ENCODE peak calls at places on chromosomes 13 and 19, in seven cellular contexts. L is AG04449; R is stimulated activated CD4-positive, alpha-beta T cell treated with anti-CD3 and anti-CD28 coated beads, Interleukin-2, amount 100 ng/mL, for 24 hours; E is activated naive CD4-positive, alpha-beta T cell treated with anti-CD3 and anti-CD28 coated beads for 36 hours; X is progenitor cell of endocrine pancreas; S is fibroblast of mammary gland; F is GM12891. O is an unnamed sample.

GRCh38 chr13:46170687-46171086 is 11.3 kb downstream of the LCP1 start:
- DNase-seq in L (no peak), R (no peak), E (peak), X (no peak), S (peak), F (no peak), O (no peak)

GRCh38 chr13:114282143-114282685 is 813 bp downstream of the UPF3A start:
- DNase-seq in L (no peak), R (peak), E (peak), X (peak), S (peak), F (no peak), O (no peak)

GRCh38 chr19:17103177-17103576 is 27.6 kb downstream of the MYO9B start:
- DNase-seq in L (no peak), R (peak), E (peak), X (no peak), S (peak), F (no peak), O (no peak)

GRCh38 chr19:49564616-49565045 is 15.7 kb downstream of the NOSIP start:
- DNase-seq in L (no peak), R (no peak), E (peak), X (no peak), S (no peak), F (no peak), O (no peak)

GRCh38 chr19:13211426-13212308 is 61.5 kb downstream of the IER2 start:
- DNase-seq in L (no peak), R (no peak), E (no peak), X (no peak), S (no peak), F (no peak), O (no peak)

GRCh38 chr19:495440-496332 is 600 bp upstream of the MADCAM1 start:
- DNase-seq in L (no peak), R (peak), E (peak), X (peak), S (peak), F (no peak), O (no peak)

GRCh38 chr19:13149628-13150186 is 468 bp downstream of the STX10 start:
- DNase-seq in L (no peak), R (peak), E (peak), X (peak), S (no peak), F (no peak), O (no peak)

GRCh38 chr19:5345895-5346386 is 5.3 kb upstream of the PTPRS start:
- DNase-seq in L (no peak), R (no peak), E (peak), X (no peak), S (peak), F (no peak), O (no peak)

GRCh38 chr13:27556109-27556508 is 64.2 kb downstream of the LNX2 start:
- DNase-seq in L (peak), R (no peak), E (peak), X (no peak), S (peak), F (no peak), O (no peak)

GRCh38 chr13:80830431-80830830 is 489.5 kb upstream of the SPRY2 start:
- DNase-seq in L (no peak), R (no peak), E (no peak), X (no peak), S (no peak), F (no peak), O (no peak)

GRCh38 chr19:46478356-46478986 is 7.1 kb upstream of the PNMA8A start:
- DNase-seq in L (no peak), R (no peak), E (no peak), X (no peak), S (peak), F (no peak), O (no peak)

GRCh38 chr19:18612772-18613588 is at the start of gene TMEM59L:
- DNase-seq in L (no peak), R (peak), E (peak), X (no peak), S (no peak), F (no peak), O (no peak)

GRCh38 chr13:21078501-21078900 is 17.1 kb upstream of the LATS2 start:
- DNase-seq in L (no peak), R (no peak), E (no peak), X (no peak), S (peak), F (no peak), O (no peak)

GRCh38 chr19:294819-295686 is 3.9 kb upstream of the PLPP2 start:
- DNase-seq in L (no peak), R (peak), E (peak), X (peak), S (peak), F (peak), O (no peak)

GRCh38 chr19:17448190-17448967 is at the start of gene TMEM221:
- DNase-seq in L (no peak), R (peak), E (peak), X (peak), S (no peak), F (peak), O (no peak)

GRCh38 chr13:64900039-64900438 is 2330.1 kb downstream of the PCDH9 start:
- DNase-seq in L (no peak), R (no peak), E (no peak), X (no peak), S (no peak), F (no peak), O (no peak)

GRCh38 chr19:35903550-35904179 is 1.3 kb downstream of the HCST start:
- DNase-seq in L (peak), R (peak), E (peak), X (no peak), S (peak), F (peak), O (no peak)

GRCh38 chr13:110521946-110522345 is 39.6 kb downstream of the RAB20 start:
- DNase-seq in L (no peak), R (no peak), E (no peak), X (no peak), S (peak), F (no peak), O (no peak)

GRCh38 chr19:4559569-4559968 is at the start of gene SEMA6B:
- DNase-seq in L (no peak), R (no peak), E (no peak), X (no peak), S (no peak), F (no peak), O (no peak)

GRCh38 chr13:75372517-75372916 is 109.5 kb downstream of the TBC1D4 start:
- DNase-seq in L (no peak), R (no peak), E (no peak), X (no peak), S (peak), F (no peak), O (no peak)

GRCh38 chr19:18086590-18087138 is at the start of gene IL12RB1:
- DNase-seq in L (no peak), R (peak), E (peak), X (no peak), S (no peak), F (peak), O (no peak)

GRCh38 chr13:78060966-78061365 is 142.3 kb upstream of the EDNRB start:
- DNase-seq in L (no peak), R (no peak), E (no peak), X (no peak), S (no peak), F (no peak), O (no peak)

GRCh38 chr19:11446652-11447301 is 11.3 kb downstream of the PRKCSH start:
- DNase-seq in L (no peak), R (peak), E (peak), X (peak), S (peak), F (peak), O (no peak)

GRCh38 chr19:10565028-10565566 is 713 bp downstream of the KRI1 start:
- DNase-seq in L (no peak), R (peak), E (peak), X (peak), S (peak), F (peak), O (no peak)

GRCh38 chr19:9362905-9363304 is at the start of gene ZNF177:
- DNase-seq in L (no peak), R (no peak), E (peak), X (no peak), S (no peak), F (no peak), O (no peak)

GRCh38 chr19:30439271-30439750 is 67.1 kb downstream of the ZNF536 start:
- DNase-seq in L (no peak), R (no peak), E (no peak), X (no peak), S (no peak), F (no peak), O (no peak)

GRCh38 chr13:25171517-25172302 is at the start of gene AMER2:
- DNase-seq in L (no peak), R (peak), E (peak), X (peak), S (peak), F (peak), O (no peak)

GRCh38 chr19:21463449-21464105 is 41.8 kb upstream of the ZNF429 start:
- DNase-seq in L (no peak), R (peak), E (peak), X (peak), S (no peak), F (no peak), O (no peak)

GRCh38 chr13:53445682-53446081 is 417.1 kb downstream of the OLFM4 start:
- DNase-seq in L (no peak), R (no peak), E (no peak), X (no peak), S (no peak), F (no peak), O (no peak)

GRCh38 chr19:22603518-22604440 is 30.3 kb upstream of the ZNF492 start:
- DNase-seq in L (no peak), R (no peak), E (no peak), X (no peak), S (no peak), F (no peak), O (no peak)

GRCh38 chr19:50008532-50008931 is 16.6 kb downstream of the VRK3 start:
- DNase-seq in L (no peak), R (peak), E (peak), X (no peak), S (no peak), F (no peak), O (no peak)

O was measured in AG04450.